ENCODE peak calls at places on chromosomes 5 and 9, in eight cellular contexts. U is left ventricle myocardium inferior, D is H9, Q is GM12865, P is lower leg skin, G is RWPE1, X is tibial artery, O is right lobe of liver. T is an unnamed sample.

GRCh38 chr9:101387871-101388506 is 3.2 kb upstream of the BAAT start:
- DNase-seq in O (no peak), G (peak), X (no peak), Q (peak), D (no peak), U (no peak), P (no peak), T (no peak)

GRCh38 chr9:69758981-69759477 is 782 bp downstream of the PTAR1 start:
- DNase-seq in U (no peak), O (no peak), P (no peak), X (no peak), G (no peak), Q (peak), D (no peak), T (no peak)

GRCh38 chr9:15725953-15726352 is 173.1 kb downstream of the CCDC171 start:
- DNase-seq in X (no peak), Q (no peak), P (no peak), D (no peak), U (no peak), O (no peak), G (no peak), T (no peak)

GRCh38 chr9:137374131-137374845 is 48.7 kb downstream of the EXD3 start:
- DNase-seq in Q (no peak), G (no peak), P (no peak), X (no peak), D (peak), U (no peak), O (peak), T (peak)

GRCh38 chr9:120839146-120839545 is 3.6 kb downstream of the PSMD5 start:
- DNase-seq in D (no peak), U (no peak), P (no peak), O (no peak), G (no peak), X (no peak), Q (no peak), T (no peak)

GRCh38 chr9:126965541-126966428 is 51.2 kb downstream of the RALGPS1 start:
- DNase-seq in Q (peak), D (peak), O (no peak), G (peak), X (peak), P (no peak), U (peak), T (no peak)

GRCh38 chr9:98034593-98035546 is 21.7 kb upstream of the NANS start:
- DNase-seq in G (peak), U (peak), Q (peak), D (peak), O (peak), X (peak), P (peak), T (no peak)

GRCh38 chr5:16616536-16617271 is at the start of gene RETREG1:
- DNase-seq in D (peak), O (peak), G (peak), U (peak), Q (peak), P (no peak), X (peak), T (no peak)

GRCh38 chr5:129856325-129856724 is 47.9 kb upstream of the CHSY3 start:
- DNase-seq in G (no peak), U (no peak), Q (no peak), P (no peak), D (no peak), X (no peak), O (no peak), T (no peak)

GRCh38 chr9:105154723-105155191 is 89.7 kb upstream of the SLC44A1 start:
- DNase-seq in X (no peak), U (no peak), P (peak), Q (no peak), D (no peak), O (no peak), G (peak), T (no peak)

GRCh38 chr5:101292199-101292598 is 389.1 kb upstream of the ST8SIA4 start:
- DNase-seq in P (no peak), D (no peak), G (no peak), Q (no peak), U (no peak), O (no peak), X (no peak), T (no peak)

GRCh38 chr9:135116892-135117680 is 29.6 kb downstream of the OLFM1 start:
- DNase-seq in U (no peak), Q (no peak), X (no peak), O (no peak), P (no peak), G (no peak), D (no peak), T (peak)

GRCh38 chr9:126299706-126300276 is 26.8 kb upstream of the MVB12B start:
- DNase-seq in Q (no peak), X (no peak), P (no peak), D (no peak), U (no peak), G (no peak), O (no peak), T (no peak)

GRCh38 chr9:37374892-37375291 is 47.6 kb upstream of the GRHPR start:
- DNase-seq in X (no peak), U (no peak), O (no peak), Q (peak), D (no peak), G (no peak), P (no peak), T (no peak)

GRCh38 chr9:33165263-33166151 is 1.6 kb downstream of the B4GALT1 start:
- DNase-seq in G (peak), P (peak), Q (peak), X (peak), O (peak), D (no peak), U (no peak), T (no peak)

GRCh38 chr9:33168941-33169544 is 1.9 kb upstream of the B4GALT1 start:
- DNase-seq in O (no peak), U (no peak), Q (no peak), D (no peak), P (no peak), G (no peak), X (no peak), T (no peak)

GRCh38 chr9:33166263-33167083 is 663 bp downstream of the B4GALT1 start:
- DNase-seq in P (no peak), G (no peak), U (peak), X (peak), O (peak), Q (peak), D (no peak), T (peak)

GRCh38 chr9:33167084-33167948 is at the start of gene B4GALT1:
- DNase-seq in X (peak), Q (peak), G (peak), U (peak), O (peak), P (peak), D (peak), T (peak)

DNA sequence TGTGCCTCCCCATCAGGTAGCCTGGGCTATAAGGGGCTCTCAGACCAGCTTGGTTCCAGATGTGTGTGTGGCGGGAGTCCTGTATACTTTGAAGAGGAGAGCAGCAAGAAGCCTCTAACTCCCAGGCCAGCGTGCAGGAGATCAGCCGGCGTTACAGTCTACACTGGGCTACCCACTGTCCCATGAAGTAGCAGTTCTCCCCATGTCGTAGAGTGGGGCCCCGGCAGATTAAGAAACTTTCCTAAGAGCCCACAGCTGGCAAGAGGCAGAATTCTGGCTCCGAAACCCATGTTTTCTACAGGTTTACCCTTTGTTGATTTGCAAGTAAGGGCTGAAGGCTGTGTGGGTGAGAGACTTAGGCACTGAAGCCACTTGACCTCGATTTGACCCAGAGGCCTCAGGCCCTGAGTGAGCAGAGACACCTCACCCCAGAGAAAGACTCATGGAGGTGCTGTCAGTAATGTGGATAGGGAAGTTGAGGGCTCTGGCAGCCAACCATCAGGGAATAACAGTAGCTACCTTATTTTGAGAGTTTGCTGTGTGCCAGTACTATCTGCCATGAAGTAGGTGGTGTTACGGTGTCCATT is 906 bp upstream of the B4GALT1 start:
- DNase-seq in P (no peak), O (no peak), G (no peak), X (no peak), D (no peak), U (no peak), Q (peak), T (no peak)
- TF ChIP-seq CTCF in P (no peak), O (no peak), G (no peak), X (no peak), D (no peak), U (no peak), Q (no peak), T (no peak)

GRCh38 chr9:22005083-22005699 is 3.9 kb downstream of the CDKN2B start:
- DNase-seq in U (no peak), D (peak), X (no peak), O (no peak), G (no peak), P (no peak), Q (peak), T (no peak)
- TF ChIP-seq CTCF in U (no peak), D (peak), X (no peak), O (no peak), G (no peak), P (no peak), Q (peak), T (no peak)

GRCh38 chr5:60887096-60887495 is 43.0 kb upstream of the ELOVL7 start:
- DNase-seq in P (no peak), U (no peak), O (no peak), Q (no peak), X (no peak), G (no peak), D (no peak), T (no peak)

GRCh38 chr5:60886158-60886557 is 42.1 kb upstream of the ELOVL7 start:
- DNase-seq in O (no peak), X (no peak), P (no peak), Q (no peak), G (no peak), D (no peak), U (no peak), T (no peak)

GRCh38 chr5:60888359-60889061 is 44.4 kb upstream of the ELOVL7 start:
- DNase-seq in U (no peak), Q (no peak), D (no peak), G (no peak), X (no peak), O (no peak), P (no peak), T (no peak)

GRCh38 chr5:60883229-60883628 is 39.2 kb upstream of the ELOVL7 start:
- DNase-seq in U (no peak), P (no peak), X (no peak), G (peak), O (no peak), Q (peak), D (no peak), T (no peak)
- TF ChIP-seq CTCF in U (peak), P (no peak), X (no peak), G (peak), O (peak), Q (peak), D (peak), T (peak)

GRCh38 chr5:54630738-54631369 is 113.3 kb downstream of the SNX18 start:
- DNase-seq in O (no peak), G (no peak), X (peak), P (no peak), U (no peak), D (no peak), Q (no peak), T (no peak)
- TF ChIP-seq CTCF in O (no peak), G (no peak), X (no peak), P (no peak), U (no peak), D (no peak), Q (no peak), T (no peak)

DNA sequence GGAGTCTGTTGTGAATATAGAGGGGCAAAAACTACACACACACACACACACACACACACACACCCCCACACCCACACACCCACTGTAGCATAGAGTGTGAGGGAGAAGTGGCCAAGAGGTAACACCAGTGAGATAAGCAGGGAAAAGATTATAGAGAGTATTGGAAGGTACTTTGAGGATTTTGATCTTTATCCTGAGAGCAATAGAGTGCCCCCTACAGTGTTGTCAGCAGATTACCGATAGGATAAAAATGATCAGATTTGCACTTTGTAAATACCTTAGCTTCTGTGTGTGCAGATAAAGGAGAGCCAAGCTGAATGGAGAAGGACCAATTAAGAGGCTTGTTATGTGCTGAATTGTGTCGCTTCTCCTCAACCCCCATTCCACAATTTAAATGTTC is 32.3 kb downstream of the ERCC6L2 start:
- DNase-seq in Q (no peak), O (no peak), U (no peak), X (no peak), D (no peak), G (no peak), P (no peak), T (no peak)
- TF ChIP-seq CTCF in Q (no peak), O (peak), U (peak), X (no peak), D (peak), G (peak), P (no peak), T (peak)